ENCODE peak calls at places on chromosomes 4 and X, in four cellular contexts. F, L, E and C are unnamed samples.

GRCh38 chrX:68822641-68823410 is 6.0 kb upstream of the EFNB1 start:
- DNase-seq in F (peak), L (peak), E (no peak), C (no peak)

GRCh38 chrX:153816821-153817220 is 13.5 kb downstream of the PDZD4 start:
- DNase-seq in F (no peak), L (peak), E (no peak), C (no peak)

GRCh38 chr4:188328966-188329365 is 189.7 kb downstream of the TRIML1 start:
- DNase-seq in F (no peak), L (no peak), E (no peak), C (no peak)

GRCh38 chr4:8079916-8080753 is 78.5 kb downstream of the ABLIM2 start:
- DNase-seq in F (no peak), L (no peak), E (no peak), C (no peak)

GRCh38 chr4:80463509-80463908 is 128.0 kb downstream of the CFAP299 start:
- DNase-seq in F (no peak), L (no peak), E (no peak), C (no peak)

GRCh38 chrX:40189018-40189417 is 91.3 kb upstream of the BCOR start:
- DNase-seq in F (no peak), L (no peak), E (no peak), C (no peak)

GRCh38 chrX:10089378-10089795 is 67.4 kb upstream of the CLCN4 start:
- DNase-seq in F (no peak), L (no peak), E (no peak), C (no peak)

GRCh38 chr4:83731609-83732008 is 195.7 kb downstream of the GPAT3 start:
- DNase-seq in F (no peak), L (no peak), E (no peak), C (no peak)

GRCh38 chr4:67651536-67651935 is 49.4 kb downstream of the UBA6 start:
- DNase-seq in F (no peak), L (no peak), E (no peak), C (no peak)

GRCh38 chr4:186726440-186727148 is 2.9 kb upstream of the FAT1 start:
- DNase-seq in F (peak), L (peak), E (no peak), C (no peak)

GRCh38 chrX:130170752-130171445 is 863 bp upstream of the RAB33A start:
- DNase-seq in F (no peak), L (no peak), E (no peak), C (peak)

GRCh38 chrX:118116308-118117068 is at the start of gene KLHL13:
- DNase-seq in F (no peak), L (peak), E (no peak), C (no peak)

GRCh38 chr4:77007358-77008230 is 58.0 kb downstream of the SEPTIN11 start:
- DNase-seq in F (no peak), L (no peak), E (no peak), C (no peak)

GRCh38 chr4:108830509-108831244 is 67.8 kb upstream of the ETNPPL start:
- DNase-seq in F (no peak), L (no peak), E (no peak), C (no peak)

GRCh38 chr4:107130157-107130556 is 94.0 kb upstream of the DKK2 start:
- DNase-seq in F (no peak), L (no peak), E (no peak), C (no peak)

GRCh38 chrX:124530803-124531202 is 184.4 kb downstream of the SH2D1A start:
- DNase-seq in F (no peak), L (no peak), E (no peak), C (no peak)

GRCh38 chrX:72045552-72046277 is 86.0 kb downstream of the RTL5 start:
- DNase-seq in F (no peak), L (no peak), E (peak), C (no peak)

GRCh38 chr4:184288451-184289178 is 70.9 kb upstream of the ENPP6 start:
- DNase-seq in F (no peak), L (no peak), E (no peak), C (peak)

GRCh38 chr4:153497091-153497531 is 31.0 kb downstream of the TMEM131L start:
- DNase-seq in F (peak), L (no peak), E (no peak), C (no peak)

GRCh38 chr4:165096776-165097175 is 15.9 kb downstream of the TMEM192 start:
- DNase-seq in F (peak), L (no peak), E (no peak), C (no peak)

GRCh38 chrX:153939573-153939972 is 4.7 kb upstream of the NAA10 start:
- DNase-seq in F (no peak), L (no peak), E (no peak), C (no peak)

GRCh38 chr4:183828839-183829238 is 76.3 kb upstream of the STOX2 start:
- DNase-seq in F (no peak), L (no peak), E (no peak), C (no peak)

GRCh38 chr4:184292465-184292867 is 74.8 kb upstream of the ENPP6 start:
- DNase-seq in F (no peak), L (no peak), E (no peak), C (no peak)

GRCh38 chr4:12933760-12934221 is 550.3 kb downstream of the RAB28 start:
- DNase-seq in F (peak), L (no peak), E (no peak), C (no peak)

GRCh38 chrX:28609917-28610613 is 22.8 kb downstream of the IL1RAPL1 start:
- DNase-seq in F (no peak), L (no peak), E (no peak), C (no peak)

GRCh38 chr4:5927116-5927515 is 34.2 kb upstream of the CRMP1 start:
- DNase-seq in F (no peak), L (no peak), E (no peak), C (no peak)

GRCh38 chr4:54625391-54625790 is 32.4 kb upstream of the KIT start:
- DNase-seq in F (no peak), L (no peak), E (no peak), C (no peak)

GRCh38 chr4:150818661-150819060 is 196.4 kb downstream of the LRBA start:
- DNase-seq in F (no peak), L (no peak), E (no peak), C (no peak)

GRCh38 chrX:97898798-97899197 is 1015.1 kb downstream of the RPA4 start:
- DNase-seq in F (no peak), L (no peak), E (no peak), C (no peak)

GRCh38 chr4:153348006-153348405 is 3.5 kb downstream of the MND1 start:
- DNase-seq in F (no peak), L (peak), E (no peak), C (no peak)

GRCh38 chrX:1246816-1247215 is 21.8 kb upstream of the CSF2RA start:
- DNase-seq in F (peak), L (peak), E (no peak), C (peak)

GRCh38 chr4:176844448-176844847 is 51.7 kb upstream of the VEGFC start:
- DNase-seq in F (no peak), L (no peak), E (no peak), C (no peak)

GRCh38 chr4:23429497-23429896 is 460.4 kb downstream of the PPARGC1A start:
- DNase-seq in F (no peak), L (no peak), E (no peak), C (no peak)

GRCh38 chrX:63270873-63271272 is 80.3 kb downstream of the SPIN4 start:
- DNase-seq in F (no peak), L (no peak), E (no peak), C (no peak)

GRCh38 chr4:119100640-119101039 is 35.0 kb upstream of the MYOZ2 start:
- DNase-seq in F (no peak), L (no peak), E (no peak), C (no peak)
- TF ChIP-seq ATF2 in F (no peak), L (no peak), E (no peak), C (no peak)

DNA sequence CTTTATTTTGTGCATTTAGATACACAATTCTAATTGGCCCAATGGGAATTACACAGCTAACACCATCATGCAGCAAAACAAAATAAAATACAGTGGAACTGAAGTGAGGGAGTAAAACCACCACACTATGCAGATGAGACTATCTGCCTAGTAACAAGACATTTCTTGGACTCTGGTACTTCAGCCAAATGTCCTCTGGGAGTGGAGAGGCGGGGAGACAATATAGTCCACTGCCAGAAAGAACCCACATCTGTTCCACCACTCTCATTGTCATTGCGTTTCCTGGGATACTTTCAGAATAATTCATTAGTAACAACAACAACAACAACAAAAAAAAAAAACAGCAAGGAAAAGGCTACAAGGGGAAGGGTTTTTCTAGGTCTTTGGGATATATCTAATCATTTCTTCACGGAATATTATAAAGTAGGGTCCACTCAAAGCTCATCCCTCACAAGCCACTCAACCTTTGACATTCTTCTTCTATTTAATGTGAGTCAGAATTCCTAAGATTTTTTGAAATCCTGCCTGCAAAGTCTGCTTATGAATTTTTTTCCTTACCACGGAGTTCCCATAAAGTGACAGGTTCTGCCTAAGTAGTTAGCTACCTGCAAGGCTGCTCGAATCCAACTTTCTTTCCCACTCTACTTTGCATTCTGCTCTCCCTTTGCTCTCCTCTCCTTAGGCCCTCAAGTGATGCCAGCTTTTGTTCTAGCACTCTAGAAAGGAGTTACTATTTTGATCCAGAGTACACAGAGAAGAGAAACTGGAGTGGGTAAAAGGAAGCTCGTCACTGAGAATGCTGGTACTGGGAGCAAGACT is 254.6 kb downstream of the CHIC1 start:
- DNase-seq in F (no peak), L (no peak), E (no peak), C (no peak)
- TF ChIP-seq CHD2 in F (no peak), L (no peak), E (no peak), C (no peak)

DNA sequence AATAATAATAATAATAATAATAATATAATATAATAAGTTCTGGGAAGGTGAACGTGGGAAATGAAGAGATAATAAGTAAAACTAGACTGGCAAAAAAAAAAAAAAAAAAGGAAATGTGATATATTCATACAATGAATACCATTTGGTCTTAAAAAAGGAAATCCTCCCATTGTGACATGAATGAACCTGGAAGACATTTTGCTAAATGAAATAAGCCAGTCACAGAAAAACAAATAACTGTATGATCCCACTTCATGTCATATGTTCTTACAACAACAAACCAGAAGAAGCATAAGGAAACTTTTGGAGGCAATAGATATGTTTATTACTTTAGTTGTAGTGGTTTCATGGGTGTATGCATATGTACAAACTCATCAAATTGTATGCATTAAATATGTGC is 63.1 kb downstream of the ATP11C start:
- DNase-seq in F (no peak), L (no peak), E (no peak), C (no peak)
- TF ChIP-seq ATF2 in F (no peak), L (no peak), E (no peak), C (no peak)

GRCh38 chr4:158176108-158176507 is 3.3 kb upstream of the GASK1B start:
- DNase-seq in F (no peak), L (no peak), E (no peak), C (no peak)
- TF ChIP-seq CHD2 in F (no peak), L (no peak), E (no peak), C (no peak)

DNA sequence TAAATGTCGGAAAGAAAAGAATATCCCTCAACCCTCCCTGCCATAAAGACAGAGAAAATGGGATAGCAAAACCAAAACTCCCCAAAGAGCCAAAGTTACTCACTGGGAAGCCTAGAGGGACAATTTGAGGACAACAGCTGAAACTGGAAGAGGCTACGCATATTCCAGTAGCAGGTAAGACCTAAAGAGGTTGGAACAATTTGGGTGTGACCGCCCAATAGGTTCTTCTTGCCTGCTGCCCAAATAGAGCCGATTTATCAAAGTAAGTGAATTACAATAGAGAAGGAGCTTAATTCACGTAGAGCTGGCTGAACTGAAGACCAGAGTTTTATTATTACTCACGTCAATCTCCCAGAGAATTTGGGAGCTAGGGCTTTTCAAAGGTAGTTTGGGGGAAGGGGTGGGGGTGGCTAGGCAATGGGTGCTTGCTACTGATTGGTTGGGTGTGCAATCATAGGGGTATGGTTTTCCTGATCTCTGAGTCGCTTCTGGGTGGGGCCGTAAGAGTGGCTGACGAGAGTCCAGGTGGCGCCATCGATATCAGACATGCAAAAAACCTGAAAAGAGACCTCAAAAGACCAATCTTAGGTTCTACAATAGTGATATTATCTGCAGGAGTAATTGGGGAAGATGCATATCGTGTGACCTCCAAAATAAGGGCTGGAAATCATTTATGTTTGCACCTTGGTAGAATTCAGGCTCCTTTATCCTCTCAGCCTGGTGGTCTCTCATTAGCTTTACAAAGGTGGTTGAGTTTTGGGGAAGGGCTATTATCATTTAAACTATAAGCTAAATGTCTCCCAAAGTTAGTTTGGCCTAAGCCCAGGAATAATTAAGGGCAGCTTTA is 39.0 kb upstream of the SLC7A3 start:
- DNase-seq in F (no peak), L (peak), E (no peak), C (no peak)
- TF ChIP-seq ATF2 in F (no peak), L (no peak), E (no peak), C (no peak)

DNA sequence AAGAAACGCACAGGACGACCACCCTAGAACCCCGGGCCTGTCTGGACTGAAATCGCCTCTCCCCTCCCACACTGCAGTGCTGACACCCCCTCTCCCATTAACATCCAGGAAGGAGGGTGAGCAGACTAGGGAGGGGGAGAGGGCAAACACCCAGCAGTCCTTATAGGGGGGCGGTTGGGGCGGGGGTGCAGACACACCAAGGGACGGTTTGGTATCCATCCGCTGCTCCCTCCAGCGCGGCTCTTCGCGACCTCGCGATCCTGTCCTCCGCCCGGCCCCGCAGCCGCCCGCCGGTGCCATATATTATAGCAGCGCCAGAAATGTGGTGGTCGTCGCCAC is 411 bp upstream of the GPRASP1 start:
- DNase-seq in F (no peak), L (no peak), E (no peak), C (no peak)
- TF ChIP-seq CHD2 in F (no peak), L (no peak), E (no peak), C (no peak)

GRCh38 chrX:39050427-39050826 is 249.2 kb downstream of the MID1IP1 start:
- DNase-seq in F (no peak), L (no peak), E (no peak), C (no peak)
- TF ChIP-seq ATF2 in F (no peak), L (no peak), E (no peak), C (no peak)

GRCh38 chrX:46575991-46576392 is 2.4 kb downstream of the CHST7 start:
- DNase-seq in F (peak), L (no peak), E (no peak), C (no peak)
- TF ChIP-seq CHD2 in F (no peak), L (no peak), E (no peak), C (no peak)

DNA sequence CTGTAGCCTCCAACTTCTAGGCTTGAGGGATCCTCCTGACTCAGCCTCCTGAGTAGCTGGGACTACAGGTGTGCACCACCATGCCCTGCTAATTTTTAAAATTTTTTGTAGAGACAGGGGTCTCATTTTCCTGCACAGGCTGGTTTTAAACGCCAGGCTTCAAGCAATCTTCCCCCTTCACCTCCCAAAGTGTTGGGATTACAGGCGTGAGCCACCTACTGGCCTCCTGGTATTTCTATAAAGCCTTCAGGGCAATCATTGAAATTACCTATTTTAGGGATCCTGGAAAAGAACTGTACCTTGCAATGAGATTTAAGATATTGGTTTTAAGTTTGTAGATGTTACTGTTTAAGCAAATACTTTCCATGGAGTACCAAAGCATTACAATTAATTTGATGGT is 13.5 kb upstream of the PLS3 start:
- DNase-seq in F (peak), L (no peak), E (no peak), C (no peak)
- TF ChIP-seq ATF2 in F (no peak), L (no peak), E (no peak), C (no peak)